ENCODE peak calls at places on chromosomes 5 and 9, in seven cellular contexts. U is breast epithelium, W is ovary, M is foreskin fibroblast, B is sigmoid colon, G is prostate gland, H is BJ. Z is an unnamed sample.
A peak's percentile ranks its signal among the peaks of the same experiment; 100 is the strongest.

GRCh38 chr9:33124716-33125378 is 42.3 kb downstream of the B4GALT1 start:
- DNase-seq in B (no peak), W (no peak), G (no peak), H (no peak), U (no peak), M (peak; percentile 62), Z (no peak)

GRCh38 chr9:132169672-132170392 is 8.0 kb downstream of the NTNG2 start:
- DNase-seq in W (no peak), U (no peak), G (peak; percentile 42), B (peak; percentile 71), H (no peak), M (peak; percentile 63), Z (peak; percentile 64)

GRCh38 chr5:149445739-149446369 is 66.8 kb upstream of the IL17B start:
- DNase-seq in W (peak; percentile 63), H (peak; percentile 100), U (no peak), G (no peak), B (peak; percentile 94), M (peak; percentile 96), Z (no peak)

GRCh38 chr5:106759581-106759980 is 911.2 kb downstream of the EFNA5 start:
- DNase-seq in W (no peak), U (no peak), M (peak; percentile 61), B (no peak), H (no peak), G (no peak), Z (no peak)

GRCh38 chr5:140135127-140135526 is 9.4 kb downstream of the IGIP start:
- DNase-seq in M (no peak), B (no peak), H (no peak), W (no peak), U (no peak), G (no peak), Z (no peak)

GRCh38 chr5:82421119-82421518 is 143.0 kb upstream of the RPS23 start:
- DNase-seq in H (peak; percentile 43), G (no peak), U (no peak), W (no peak), M (peak; percentile 94), B (no peak), Z (no peak)

GRCh38 chr9:81687521-81688261 is 1.7 kb downstream of the TLE1 start:
- DNase-seq in B (peak; percentile 82), M (peak; percentile 41), W (peak; percentile 69), H (no peak), U (peak; percentile 42), G (peak; percentile 56), Z (no peak)

GRCh38 chr9:121285835-121286687 is 18.1 kb downstream of the GSN start:
- DNase-seq in M (peak; percentile 80), W (peak; percentile 71), H (no peak), G (peak; percentile 45), B (peak; percentile 93), U (peak; percentile 74), Z (peak; percentile 54)

GRCh38 chr9:8718121-8718725 is 918.6 kb upstream of the DMAC1 start:
- DNase-seq in M (peak; percentile 80), H (no peak), B (no peak), G (no peak), U (no peak), W (no peak), Z (no peak)

GRCh38 chr5:157059891-157060290 is 975 bp upstream of the HAVCR1 start:
- DNase-seq in U (no peak), B (no peak), M (peak; percentile 18), G (no peak), H (no peak), W (no peak), Z (no peak)

GRCh38 chr5:153767221-153768218 is 271.2 kb downstream of the FAM114A2 start:
- DNase-seq in B (no peak), H (no peak), M (no peak), G (no peak), W (no peak), U (no peak), Z (no peak)

GRCh38 chr9:114504341-114505186 is 709 bp downstream of the WHRN start:
- DNase-seq in H (no peak), W (peak; percentile 74), B (peak; percentile 80), U (peak; percentile 48), G (peak; percentile 63), M (peak; percentile 60), Z (peak; percentile 44)

GRCh38 chr5:74673011-74673790 is 11.8 kb upstream of the HEXB start:
- DNase-seq in M (peak; percentile 71), U (no peak), G (no peak), B (no peak), W (no peak), H (no peak), Z (no peak)

GRCh38 chr9:109439378-109440116 is 58.6 kb downstream of the PTPN3 start:
- DNase-seq in M (no peak), W (no peak), G (no peak), H (no peak), U (no peak), B (no peak), Z (no peak)

GRCh38 chr5:126811515-126812198 is 34.7 kb downstream of the LMNB1 start:
- DNase-seq in H (no peak), U (no peak), G (no peak), M (peak; percentile 59), W (no peak), B (no peak), Z (no peak)

DNA sequence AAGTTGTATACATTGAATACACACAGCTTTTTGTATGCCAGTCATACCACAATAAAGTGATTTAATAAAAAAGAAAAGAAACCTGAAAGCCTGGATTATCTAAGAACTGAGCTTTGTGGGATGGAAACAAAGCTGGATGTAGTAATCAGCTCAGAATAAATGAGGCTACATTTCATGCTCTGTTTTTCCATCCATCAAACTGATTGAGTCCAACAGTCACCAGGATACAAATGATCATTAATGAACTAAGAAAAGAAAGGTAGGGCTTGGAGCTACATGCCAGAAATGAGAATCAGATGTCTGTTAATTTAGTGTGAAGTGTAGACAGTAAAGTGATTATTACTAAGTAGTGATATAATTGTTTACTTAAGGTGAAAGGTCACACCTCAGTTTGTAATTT is 109.8 kb upstream of the TARS1 start:
- DNase-seq in G (no peak), H (no peak), M (no peak), U (no peak), B (no peak), W (no peak), Z (no peak)
- TF ChIP-seq CTCF in G (no peak), H (no peak), M (no peak), U (no peak), B (no peak), W (no peak), Z (no peak)

DNA sequence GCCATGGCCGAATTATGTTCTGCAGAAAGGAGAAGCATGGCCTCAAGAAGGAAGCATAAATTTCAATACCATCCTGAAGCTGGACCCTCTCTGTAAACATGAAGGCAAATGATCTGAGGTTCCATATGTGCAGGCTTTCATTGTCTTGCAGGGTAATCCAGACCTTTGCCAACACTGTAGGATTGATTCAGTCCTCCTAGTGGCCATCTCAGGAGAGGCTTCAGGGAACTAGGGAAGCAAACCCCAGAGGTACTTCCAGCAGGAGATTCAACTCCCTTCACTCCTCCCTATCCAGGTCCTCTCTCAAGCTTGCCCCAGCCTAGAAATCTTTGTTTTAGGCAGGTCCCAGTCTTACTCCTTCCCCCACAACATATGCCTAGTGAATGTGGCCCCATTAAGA is 99.3 kb upstream of the HCN1 start:
- DNase-seq in H (no peak), W (no peak), G (no peak), B (no peak), U (no peak), M (no peak), Z (no peak)
- TF ChIP-seq CTCF in H (no peak), W (no peak), G (no peak), B (no peak), U (no peak), M (no peak), Z (no peak)

DNA sequence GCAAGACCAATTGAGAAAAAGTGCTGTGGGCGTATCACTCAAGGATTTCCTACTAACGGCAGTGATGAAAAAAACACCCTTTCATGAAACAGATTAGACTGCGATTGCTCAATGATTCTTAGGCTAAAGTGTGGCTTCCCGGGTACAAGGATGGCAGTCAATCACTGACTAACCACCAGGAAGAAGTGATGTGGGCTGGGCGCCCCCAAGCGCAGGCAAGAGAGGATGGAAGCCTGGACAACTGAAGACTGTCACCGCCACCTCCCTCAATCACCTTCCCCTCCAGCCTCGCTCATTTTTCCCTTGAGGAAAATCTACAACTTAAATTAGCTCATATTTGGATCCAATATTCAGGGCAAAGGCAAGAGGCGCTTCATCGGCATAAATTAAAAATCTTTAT is 707.2 kb downstream of the MTRR start:
- DNase-seq in M (no peak), W (no peak), G (no peak), B (no peak), U (no peak), H (no peak), Z (no peak)
- TF ChIP-seq CTCF in M (no peak), W (no peak), G (no peak), B (no peak), U (no peak), H (no peak), Z (no peak)

GRCh38 chr9:100167912-100168775 is 69.1 kb downstream of the INVS start:
- DNase-seq in U (no peak), M (peak; percentile 28), H (no peak), W (no peak), G (no peak), B (no peak), Z (no peak)
- TF ChIP-seq CTCF in U (no peak), M (peak; percentile 13), H (peak; percentile 9), W (no peak), G (no peak), B (no peak), Z (no peak)

GRCh38 chr9:2120926-2121689 is 106.0 kb downstream of the SMARCA2 start:
- DNase-seq in W (no peak), H (no peak), G (no peak), M (peak; percentile 71), U (no peak), B (no peak), Z (no peak)
- TF ChIP-seq CTCF in W (peak; percentile 17), H (peak; percentile 35), G (no peak), M (no peak), U (no peak), B (no peak), Z (peak; percentile 17)

Z was measured in dorsolateral prefrontal cortex.